ENCODE peak calls at places on chromosomes 7 and 10, in nine cellular contexts. One of them, this sample, is unnamed.

GRCh38 chr7:2777898-2778535 is 66.1 kb downstream of the GNA12 start:
- DNase-seq in neural crest cell: no peak
- DNase-seq in gastrocnemius medialis: no peak
- DNase-seq in IMR-90: no peak
- DNase-seq in A549: no peak
- DNase-seq in left ventricle myocardium inferior: no peak
- DNase-seq in prostate gland: no peak
- DNase-seq in cardiac muscle cell: no peak
- DNase-seq in breast epithelium: no peak
- DNase-seq in this sample: no peak

GRCh38 chr7:138358850-138359341 is 101.2 kb upstream of the TRIM24 start:
- DNase-seq in cardiac muscle cell: no peak
- DNase-seq in IMR-90: no peak
- DNase-seq in neural crest cell: no peak
- DNase-seq in gastrocnemius medialis: no peak
- DNase-seq in breast epithelium: no peak
- DNase-seq in prostate gland: no peak
- DNase-seq in left ventricle myocardium inferior: no peak
- DNase-seq in A549: no peak
- DNase-seq in this sample: no peak

GRCh38 chr7:43205171-43205795 is 92.8 kb downstream of the HECW1 start:
- DNase-seq in left ventricle myocardium inferior: no peak
- DNase-seq in prostate gland: no peak
- DNase-seq in breast epithelium: no peak
- DNase-seq in cardiac muscle cell: no peak
- DNase-seq in A549: no peak
- DNase-seq in IMR-90: peak
- DNase-seq in gastrocnemius medialis: no peak
- DNase-seq in neural crest cell: no peak
- DNase-seq in this sample: no peak

GRCh38 chr7:86407291-86407690 is 236.4 kb upstream of the GRM3 start:
- DNase-seq in breast epithelium: no peak
- DNase-seq in prostate gland: no peak
- DNase-seq in A549: no peak
- DNase-seq in neural crest cell: no peak
- DNase-seq in gastrocnemius medialis: no peak
- DNase-seq in cardiac muscle cell: no peak
- DNase-seq in IMR-90: no peak
- DNase-seq in left ventricle myocardium inferior: no peak
- DNase-seq in this sample: no peak

GRCh38 chr7:149773446-149774236 is at the start of gene ZNF467:
- DNase-seq in A549: peak
- DNase-seq in IMR-90: no peak
- DNase-seq in prostate gland: peak
- DNase-seq in neural crest cell: no peak
- DNase-seq in breast epithelium: peak
- DNase-seq in gastrocnemius medialis: no peak
- DNase-seq in cardiac muscle cell: peak
- DNase-seq in left ventricle myocardium inferior: peak
- DNase-seq in this sample: no peak

GRCh38 chr7:11436317-11436716 is 395.7 kb downstream of the THSD7A start:
- DNase-seq in left ventricle myocardium inferior: no peak
- DNase-seq in IMR-90: peak
- DNase-seq in neural crest cell: no peak
- DNase-seq in breast epithelium: no peak
- DNase-seq in A549: no peak
- DNase-seq in cardiac muscle cell: no peak
- DNase-seq in gastrocnemius medialis: no peak
- DNase-seq in prostate gland: no peak
- DNase-seq in this sample: no peak

GRCh38 chr10:59885430-59886134 is 20.8 kb downstream of the CCDC6 start:
- DNase-seq in prostate gland: no peak
- DNase-seq in left ventricle myocardium inferior: no peak
- DNase-seq in A549: no peak
- DNase-seq in neural crest cell: no peak
- DNase-seq in gastrocnemius medialis: no peak
- DNase-seq in IMR-90: no peak
- DNase-seq in breast epithelium: no peak
- DNase-seq in cardiac muscle cell: no peak
- DNase-seq in this sample: no peak

GRCh38 chr10:74307061-74307651 is 156.1 kb downstream of the ADK start:
- DNase-seq in IMR-90: no peak
- DNase-seq in breast epithelium: no peak
- DNase-seq in neural crest cell: no peak
- DNase-seq in gastrocnemius medialis: no peak
- DNase-seq in A549: no peak
- DNase-seq in left ventricle myocardium inferior: no peak
- DNase-seq in cardiac muscle cell: no peak
- DNase-seq in prostate gland: no peak
- DNase-seq in this sample: no peak

GRCh38 chr7:65554-65953 is 126.8 kb upstream of the FAM20C start:
- DNase-seq in cardiac muscle cell: no peak
- DNase-seq in neural crest cell: no peak
- DNase-seq in IMR-90: peak
- DNase-seq in prostate gland: no peak
- DNase-seq in left ventricle myocardium inferior: no peak
- DNase-seq in gastrocnemius medialis: peak
- DNase-seq in breast epithelium: no peak
- DNase-seq in A549: no peak
- DNase-seq in this sample: peak

GRCh38 chr7:65475040-65475726 is 101.5 kb downstream of the ZNF92 start:
- DNase-seq in left ventricle myocardium inferior: no peak
- DNase-seq in cardiac muscle cell: no peak
- DNase-seq in breast epithelium: no peak
- DNase-seq in IMR-90: no peak
- DNase-seq in gastrocnemius medialis: no peak
- DNase-seq in A549: no peak
- DNase-seq in neural crest cell: no peak
- DNase-seq in prostate gland: no peak
- DNase-seq in this sample: no peak

GRCh38 chr7:139725077-139725476 is 52.7 kb downstream of the HIPK2 start:
- DNase-seq in A549: no peak
- DNase-seq in prostate gland: peak
- DNase-seq in gastrocnemius medialis: no peak
- DNase-seq in cardiac muscle cell: no peak
- DNase-seq in IMR-90: peak
- DNase-seq in breast epithelium: no peak
- DNase-seq in left ventricle myocardium inferior: no peak
- DNase-seq in neural crest cell: no peak
- DNase-seq in this sample: no peak

GRCh38 chr7:105032553-105033214 is 18.7 kb downstream of the KMT2E start:
- DNase-seq in left ventricle myocardium inferior: no peak
- DNase-seq in IMR-90: no peak
- DNase-seq in breast epithelium: no peak
- DNase-seq in gastrocnemius medialis: no peak
- DNase-seq in prostate gland: no peak
- DNase-seq in neural crest cell: no peak
- DNase-seq in cardiac muscle cell: no peak
- DNase-seq in A549: no peak
- DNase-seq in this sample: no peak

GRCh38 chr10:72485701-72486100 is 131.0 kb upstream of the DNAJB12 start:
- DNase-seq in prostate gland: no peak
- DNase-seq in cardiac muscle cell: no peak
- DNase-seq in neural crest cell: no peak
- DNase-seq in gastrocnemius medialis: no peak
- DNase-seq in breast epithelium: no peak
- DNase-seq in IMR-90: no peak
- DNase-seq in A549: no peak
- DNase-seq in left ventricle myocardium inferior: no peak
- DNase-seq in this sample: no peak

GRCh38 chr10:230758-231157 is 95.5 kb downstream of the ZMYND11 start:
- DNase-seq in left ventricle myocardium inferior: no peak
- DNase-seq in breast epithelium: no peak
- DNase-seq in IMR-90: no peak
- DNase-seq in A549: peak
- DNase-seq in neural crest cell: no peak
- DNase-seq in prostate gland: no peak
- DNase-seq in gastrocnemius medialis: no peak
- DNase-seq in cardiac muscle cell: peak
- DNase-seq in this sample: no peak

GRCh38 chr10:661891-662605 is 27.4 kb downstream of the DIP2C start:
- DNase-seq in prostate gland: no peak
- DNase-seq in cardiac muscle cell: no peak
- DNase-seq in left ventricle myocardium inferior: no peak
- DNase-seq in neural crest cell: no peak
- DNase-seq in A549: no peak
- DNase-seq in gastrocnemius medialis: no peak
- DNase-seq in breast epithelium: no peak
- DNase-seq in IMR-90: no peak
- DNase-seq in this sample: no peak

GRCh38 chr10:1475095-1475583 is 262.2 kb downstream of the ADARB2 start:
- DNase-seq in IMR-90: no peak
- DNase-seq in cardiac muscle cell: no peak
- DNase-seq in neural crest cell: no peak
- DNase-seq in gastrocnemius medialis: no peak
- DNase-seq in left ventricle myocardium inferior: no peak
- DNase-seq in A549: no peak
- DNase-seq in breast epithelium: no peak
- DNase-seq in prostate gland: no peak
- DNase-seq in this sample: no peak

GRCh38 chr7:131570401-131570800 is 14.0 kb upstream of the PODXL start:
- DNase-seq in A549: no peak
- DNase-seq in neural crest cell: no peak
- DNase-seq in prostate gland: no peak
- DNase-seq in cardiac muscle cell: no peak
- DNase-seq in left ventricle myocardium inferior: no peak
- DNase-seq in gastrocnemius medialis: no peak
- DNase-seq in breast epithelium: no peak
- DNase-seq in IMR-90: no peak
- DNase-seq in this sample: no peak

GRCh38 chr7:43501881-43502280 is 81.0 kb upstream of the STK17A start:
- DNase-seq in neural crest cell: no peak
- DNase-seq in gastrocnemius medialis: no peak
- DNase-seq in IMR-90: peak
- DNase-seq in prostate gland: no peak
- DNase-seq in left ventricle myocardium inferior: no peak
- DNase-seq in cardiac muscle cell: no peak
- DNase-seq in A549: no peak
- DNase-seq in breast epithelium: no peak
- DNase-seq in this sample: no peak

DNA sequence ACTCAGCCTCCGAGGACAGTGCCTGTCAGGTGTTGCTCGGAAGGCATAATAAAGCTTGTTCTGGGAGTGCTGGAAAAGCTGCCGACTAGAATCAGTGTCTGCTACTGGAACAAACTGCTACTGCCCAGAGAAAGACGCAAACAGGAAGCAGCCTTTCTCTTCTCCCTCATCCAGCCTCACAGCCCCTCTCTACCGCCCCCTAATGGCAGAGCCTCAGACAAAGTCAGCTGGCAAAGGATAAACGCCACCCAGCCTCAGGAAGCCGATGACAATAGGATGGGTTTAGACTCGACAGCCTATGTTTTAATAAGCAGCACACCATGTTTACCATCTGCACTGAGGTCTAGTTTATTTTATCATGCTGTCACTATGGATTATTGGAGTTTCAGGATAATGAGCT is 169.5 kb upstream of the LYZL1 start:
- DNase-seq in A549: peak
- DNase-seq in gastrocnemius medialis: no peak
- DNase-seq in neural crest cell: peak
- DNase-seq in breast epithelium: no peak
- DNase-seq in prostate gland: no peak
- DNase-seq in left ventricle myocardium inferior: peak
- DNase-seq in IMR-90: peak
- DNase-seq in cardiac muscle cell: no peak
- DNase-seq in this sample: no peak
- TF ChIP-seq CTCF in A549: peak
- TF ChIP-seq CTCF in gastrocnemius medialis: no peak
- TF ChIP-seq CTCF in neural crest cell: peak
- TF ChIP-seq CTCF in breast epithelium: peak
- TF ChIP-seq CTCF in prostate gland: peak
- TF ChIP-seq CTCF in left ventricle myocardium inferior: peak
- TF ChIP-seq CTCF in IMR-90: peak
- TF ChIP-seq CTCF in cardiac muscle cell: peak
- TF ChIP-seq CTCF in this sample: no peak

GRCh38 chr7:134553976-134554375 is 5.1 kb downstream of the AKR1B15 start:
- DNase-seq in cardiac muscle cell: peak
- DNase-seq in left ventricle myocardium inferior: no peak
- DNase-seq in IMR-90: peak
- DNase-seq in breast epithelium: no peak
- DNase-seq in gastrocnemius medialis: no peak
- DNase-seq in prostate gland: no peak
- DNase-seq in A549: peak
- DNase-seq in neural crest cell: no peak
- DNase-seq in this sample: no peak
- TF ChIP-seq CTCF in cardiac muscle cell: no peak
- TF ChIP-seq CTCF in left ventricle myocardium inferior: no peak
- TF ChIP-seq CTCF in IMR-90: no peak
- TF ChIP-seq CTCF in breast epithelium: no peak
- TF ChIP-seq CTCF in gastrocnemius medialis: no peak
- TF ChIP-seq CTCF in prostate gland: no peak
- TF ChIP-seq CTCF in A549: peak
- TF ChIP-seq CTCF in neural crest cell: no peak
- TF ChIP-seq CTCF in this sample: no peak

DNA sequence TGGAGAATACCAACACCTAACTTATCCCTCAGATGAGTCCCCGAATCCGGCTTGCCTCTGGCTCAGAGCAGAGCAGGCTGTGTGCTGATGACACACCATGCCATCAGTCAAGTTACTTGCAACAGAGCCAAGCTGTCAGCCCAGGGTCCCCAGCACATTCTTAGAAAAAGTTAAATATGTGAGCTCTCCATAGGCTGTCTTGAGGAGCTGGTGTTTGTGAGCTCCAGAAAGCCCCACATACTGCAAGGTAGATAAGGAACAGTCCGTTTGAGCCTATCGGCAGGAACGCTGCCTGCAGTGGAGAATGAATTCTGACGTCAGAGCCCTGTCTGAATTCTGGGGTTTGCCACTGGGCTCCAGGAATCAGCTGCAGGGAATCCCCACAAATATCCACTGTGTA is 3.8 kb downstream of the SFXN4 start:
- DNase-seq in gastrocnemius medialis: no peak
- DNase-seq in prostate gland: no peak
- DNase-seq in cardiac muscle cell: no peak
- DNase-seq in IMR-90: peak
- DNase-seq in breast epithelium: no peak
- DNase-seq in neural crest cell: no peak
- DNase-seq in A549: no peak
- DNase-seq in left ventricle myocardium inferior: no peak
- DNase-seq in this sample: no peak
- TF ChIP-seq CTCF in gastrocnemius medialis: no peak
- TF ChIP-seq CTCF in prostate gland: no peak
- TF ChIP-seq CTCF in cardiac muscle cell: peak
- TF ChIP-seq CTCF in IMR-90: peak
- TF ChIP-seq CTCF in breast epithelium: no peak
- TF ChIP-seq CTCF in neural crest cell: peak
- TF ChIP-seq CTCF in A549: no peak
- TF ChIP-seq CTCF in left ventricle myocardium inferior: peak
- TF ChIP-seq CTCF in this sample: no peak

DNA sequence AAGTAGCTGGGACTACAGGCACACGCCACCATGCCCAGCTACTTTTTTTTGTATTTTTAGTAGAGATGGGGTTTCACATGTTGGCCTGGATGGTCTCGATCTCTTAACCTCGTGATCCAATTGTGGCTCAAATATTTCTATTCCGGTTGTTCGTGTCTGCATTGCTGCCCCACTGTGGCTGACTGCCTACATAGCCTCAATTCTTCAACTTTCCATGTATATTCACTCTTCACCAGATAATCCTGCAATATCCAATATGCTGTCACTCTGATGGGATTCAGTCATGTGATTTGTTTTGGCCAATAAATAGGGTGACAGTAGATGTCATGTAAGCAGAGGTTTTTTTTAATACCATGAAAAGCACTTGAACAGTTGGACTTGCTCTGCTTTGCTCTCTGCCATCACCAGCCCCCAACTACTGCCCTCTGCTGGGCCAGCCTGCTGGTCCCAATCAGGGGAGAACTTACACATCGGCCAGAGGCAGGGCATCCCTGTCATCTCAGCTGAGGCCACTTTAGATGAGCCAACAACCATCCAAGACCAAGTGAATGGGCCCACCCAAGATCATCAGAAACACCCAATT is 56.7 kb downstream of the NSUN6 start:
- DNase-seq in A549: peak
- DNase-seq in left ventricle myocardium inferior: no peak
- DNase-seq in neural crest cell: no peak
- DNase-seq in IMR-90: no peak
- DNase-seq in cardiac muscle cell: peak
- DNase-seq in prostate gland: no peak
- DNase-seq in gastrocnemius medialis: no peak
- DNase-seq in breast epithelium: no peak
- DNase-seq in this sample: no peak
- TF ChIP-seq CTCF in A549: peak
- TF ChIP-seq CTCF in left ventricle myocardium inferior: peak
- TF ChIP-seq CTCF in neural crest cell: peak
- TF ChIP-seq CTCF in IMR-90: peak
- TF ChIP-seq CTCF in cardiac muscle cell: peak
- TF ChIP-seq CTCF in prostate gland: no peak
- TF ChIP-seq CTCF in gastrocnemius medialis: no peak
- TF ChIP-seq CTCF in breast epithelium: no peak
- TF ChIP-seq CTCF in this sample: no peak

This sample was measured in omental fat pad.